ENCODE peak calls at places on chromosome 16, in ten cellular contexts. One of them, this sample, is unnamed.

GRCh38 chr16:66580605-66581209 is 1.4 kb downstream of the CMTM2 start:
- DNase-seq in esophagus squamous epithelium: no peak
- DNase-seq in A549: no peak
- DNase-seq in esophagus muscularis mucosa: peak
- DNase-seq in uterus: no peak
- DNase-seq in lower leg skin: no peak
- DNase-seq in right lobe of liver: no peak
- DNase-seq in ovary: no peak
- DNase-seq in stomach: no peak
- DNase-seq in body of pancreas: no peak
- DNase-seq in this sample: no peak

GRCh38 chr16:81148277-81148676 is 52.1 kb upstream of the GCSH start:
- DNase-seq in esophagus squamous epithelium: no peak
- DNase-seq in A549: no peak
- DNase-seq in esophagus muscularis mucosa: no peak
- DNase-seq in uterus: no peak
- DNase-seq in lower leg skin: no peak
- DNase-seq in right lobe of liver: no peak
- DNase-seq in ovary: no peak
- DNase-seq in stomach: no peak
- DNase-seq in body of pancreas: no peak
- DNase-seq in this sample: no peak

GRCh38 chr16:54362801-54363200 is 76.2 kb upstream of the IRX3 start:
- DNase-seq in esophagus squamous epithelium: no peak
- DNase-seq in A549: no peak
- DNase-seq in esophagus muscularis mucosa: no peak
- DNase-seq in uterus: no peak
- DNase-seq in lower leg skin: no peak
- DNase-seq in right lobe of liver: no peak
- DNase-seq in ovary: no peak
- DNase-seq in stomach: no peak
- DNase-seq in body of pancreas: no peak
- DNase-seq in this sample: no peak

GRCh38 chr16:57826706-57827625 is 24.7 kb upstream of the KIFC3 start:
- DNase-seq in esophagus squamous epithelium: no peak
- DNase-seq in A549: no peak
- DNase-seq in esophagus muscularis mucosa: no peak
- DNase-seq in uterus: no peak
- DNase-seq in lower leg skin: no peak
- DNase-seq in right lobe of liver: peak
- DNase-seq in ovary: no peak
- DNase-seq in stomach: no peak
- DNase-seq in body of pancreas: peak
- DNase-seq in this sample: peak

GRCh38 chr16:89033304-89033703 is 56.3 kb upstream of the CBFA2T3 start:
- DNase-seq in esophagus squamous epithelium: no peak
- DNase-seq in A549: no peak
- DNase-seq in esophagus muscularis mucosa: no peak
- DNase-seq in uterus: no peak
- DNase-seq in lower leg skin: no peak
- DNase-seq in right lobe of liver: no peak
- DNase-seq in ovary: no peak
- DNase-seq in stomach: no peak
- DNase-seq in body of pancreas: no peak
- DNase-seq in this sample: no peak

GRCh38 chr16:4316732-4317461 is 1.0 kb downstream of the GLIS2 start:
- DNase-seq in esophagus squamous epithelium: no peak
- DNase-seq in A549: peak
- DNase-seq in esophagus muscularis mucosa: no peak
- DNase-seq in uterus: no peak
- DNase-seq in lower leg skin: peak
- DNase-seq in right lobe of liver: peak
- DNase-seq in ovary: peak
- DNase-seq in stomach: peak
- DNase-seq in body of pancreas: peak
- DNase-seq in this sample: no peak

GRCh38 chr16:85164838-85165516 is 52.7 kb upstream of the CIBAR2 start:
- DNase-seq in esophagus squamous epithelium: no peak
- DNase-seq in A549: no peak
- DNase-seq in esophagus muscularis mucosa: no peak
- DNase-seq in uterus: peak
- DNase-seq in lower leg skin: peak
- DNase-seq in right lobe of liver: no peak
- DNase-seq in ovary: no peak
- DNase-seq in stomach: no peak
- DNase-seq in body of pancreas: no peak
- DNase-seq in this sample: peak

GRCh38 chr16:83458612-83459011 is 349.2 kb upstream of the HSBP1 start:
- DNase-seq in esophagus squamous epithelium: no peak
- DNase-seq in A549: no peak
- DNase-seq in esophagus muscularis mucosa: no peak
- DNase-seq in uterus: no peak
- DNase-seq in lower leg skin: no peak
- DNase-seq in right lobe of liver: no peak
- DNase-seq in ovary: no peak
- DNase-seq in stomach: no peak
- DNase-seq in body of pancreas: no peak
- DNase-seq in this sample: no peak

GRCh38 chr16:77285676-77286075 is 86.5 kb downstream of the SYCE1L start:
- DNase-seq in esophagus squamous epithelium: no peak
- DNase-seq in A549: no peak
- DNase-seq in esophagus muscularis mucosa: no peak
- DNase-seq in uterus: no peak
- DNase-seq in lower leg skin: no peak
- DNase-seq in right lobe of liver: no peak
- DNase-seq in ovary: no peak
- DNase-seq in stomach: no peak
- DNase-seq in body of pancreas: no peak
- DNase-seq in this sample: no peak
- H3K4me3 ChIP-seq in esophagus squamous epithelium: no peak
- H3K4me3 ChIP-seq in A549: no peak
- H3K4me3 ChIP-seq in esophagus muscularis mucosa: no peak
- H3K4me3 ChIP-seq in uterus: no peak
- H3K4me3 ChIP-seq in lower leg skin: no peak
- H3K4me3 ChIP-seq in right lobe of liver: no peak
- H3K4me3 ChIP-seq in ovary: no peak
- H3K4me3 ChIP-seq in stomach: no peak
- H3K4me3 ChIP-seq in body of pancreas: no peak
- H3K4me3 ChIP-seq in this sample: no peak

GRCh38 chr16:30838876-30839471 is 52.0 kb upstream of the ZNF629 start:
- DNase-seq in esophagus squamous epithelium: no peak
- DNase-seq in A549: no peak
- DNase-seq in esophagus muscularis mucosa: no peak
- DNase-seq in uterus: no peak
- DNase-seq in lower leg skin: no peak
- DNase-seq in right lobe of liver: no peak
- DNase-seq in ovary: no peak
- DNase-seq in stomach: no peak
- DNase-seq in body of pancreas: no peak
- DNase-seq in this sample: no peak

GRCh38 chr16:30837904-30838303 is 50.9 kb upstream of the ZNF629 start:
- DNase-seq in esophagus squamous epithelium: no peak
- DNase-seq in A549: no peak
- DNase-seq in esophagus muscularis mucosa: no peak
- DNase-seq in uterus: no peak
- DNase-seq in lower leg skin: no peak
- DNase-seq in right lobe of liver: no peak
- DNase-seq in ovary: no peak
- DNase-seq in stomach: no peak
- DNase-seq in body of pancreas: no peak
- DNase-seq in this sample: no peak

GRCh38 chr16:30829130-30830071 is 42.4 kb upstream of the ZNF629 start:
- DNase-seq in esophagus squamous epithelium: no peak
- DNase-seq in A549: peak
- DNase-seq in esophagus muscularis mucosa: no peak
- DNase-seq in uterus: no peak
- DNase-seq in lower leg skin: no peak
- DNase-seq in right lobe of liver: no peak
- DNase-seq in ovary: no peak
- DNase-seq in stomach: peak
- DNase-seq in body of pancreas: peak
- DNase-seq in this sample: no peak

GRCh38 chr16:30830072-30830417 is 43.0 kb upstream of the ZNF629 start:
- DNase-seq in esophagus squamous epithelium: no peak
- DNase-seq in A549: no peak
- DNase-seq in esophagus muscularis mucosa: no peak
- DNase-seq in uterus: no peak
- DNase-seq in lower leg skin: no peak
- DNase-seq in right lobe of liver: no peak
- DNase-seq in ovary: no peak
- DNase-seq in stomach: no peak
- DNase-seq in body of pancreas: no peak
- DNase-seq in this sample: no peak

DNA sequence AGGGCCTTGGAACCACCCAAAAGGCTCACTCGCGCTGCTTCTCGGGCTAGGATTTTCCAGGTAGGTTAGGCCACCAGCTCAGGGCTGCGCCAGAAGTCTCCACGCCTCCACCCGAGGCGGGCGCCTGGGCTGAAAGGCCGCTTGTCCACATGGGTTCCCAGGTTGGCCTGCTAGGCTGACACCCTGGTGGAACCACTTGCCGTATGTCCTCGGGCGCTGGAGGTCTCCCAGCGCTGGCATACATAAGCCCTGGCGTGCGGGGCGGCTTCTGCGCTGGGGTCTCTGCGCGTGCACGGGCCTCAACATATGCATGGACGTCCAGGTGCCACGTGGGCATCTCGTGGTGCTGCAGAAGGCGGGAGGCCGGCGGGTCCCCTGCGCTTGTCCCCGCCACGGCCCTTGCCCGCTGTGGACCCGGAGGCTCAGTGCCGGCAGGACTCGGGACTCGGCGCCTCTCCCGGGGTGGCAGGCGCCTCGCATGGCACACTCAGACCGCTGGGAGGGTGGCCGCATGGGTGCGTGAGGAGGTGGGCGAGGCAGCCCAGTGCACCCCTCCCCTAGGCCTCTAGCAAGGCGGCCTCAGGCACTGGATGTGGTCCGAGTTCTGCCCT is 47.2 kb upstream of the ZNF629 start:
- DNase-seq in esophagus squamous epithelium: no peak
- DNase-seq in A549: no peak
- DNase-seq in esophagus muscularis mucosa: no peak
- DNase-seq in uterus: no peak
- DNase-seq in lower leg skin: no peak
- DNase-seq in right lobe of liver: no peak
- DNase-seq in ovary: no peak
- DNase-seq in stomach: no peak
- DNase-seq in body of pancreas: no peak
- DNase-seq in this sample: no peak
- TF ChIP-seq CTCF in esophagus squamous epithelium: no peak
- TF ChIP-seq CTCF in A549: no peak
- TF ChIP-seq CTCF in esophagus muscularis mucosa: no peak
- TF ChIP-seq CTCF in uterus: no peak
- TF ChIP-seq CTCF in lower leg skin: no peak
- TF ChIP-seq CTCF in right lobe of liver: no peak
- TF ChIP-seq CTCF in ovary: no peak
- TF ChIP-seq CTCF in stomach: no peak
- TF ChIP-seq CTCF in body of pancreas: no peak
- TF ChIP-seq CTCF in this sample: no peak

DNA sequence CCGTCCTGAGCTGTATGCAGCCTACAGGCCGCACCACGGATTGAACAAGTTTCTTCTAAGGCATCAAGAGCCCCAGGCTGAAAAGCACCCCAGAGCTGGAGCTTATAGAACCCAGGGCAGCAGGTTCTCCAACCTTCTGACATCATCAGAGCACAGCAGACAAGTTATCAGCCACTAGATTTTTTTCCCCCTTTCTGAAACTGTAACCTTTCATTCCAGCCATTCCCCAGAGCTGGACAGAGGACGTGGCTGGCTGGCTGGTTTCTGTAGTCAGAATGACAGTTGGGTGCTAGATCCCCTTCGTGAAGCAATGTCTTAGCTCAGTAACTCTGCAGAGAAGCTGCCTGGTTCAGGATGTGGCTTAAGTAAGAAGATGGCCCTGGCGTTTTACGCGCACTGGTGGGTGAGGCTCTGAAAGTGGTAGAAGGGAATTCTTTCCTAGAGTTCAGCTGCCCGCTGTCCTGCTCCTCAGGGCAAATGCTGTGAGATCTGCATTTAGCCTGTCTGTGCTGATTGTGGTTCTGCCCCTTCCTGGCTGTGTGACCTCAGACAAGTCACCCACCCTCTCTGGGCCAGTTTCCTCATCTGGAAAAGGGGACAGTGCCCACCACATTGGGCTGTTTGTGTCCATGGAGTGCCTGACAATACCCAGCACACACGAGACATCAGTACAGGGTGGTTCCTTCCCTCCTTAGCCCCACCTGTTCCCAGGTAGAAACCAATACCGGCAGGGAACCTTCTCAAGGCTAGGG is 9.1 kb downstream of the DEXI start:
- DNase-seq in esophagus squamous epithelium: no peak
- DNase-seq in A549: no peak
- DNase-seq in esophagus muscularis mucosa: no peak
- DNase-seq in uterus: no peak
- DNase-seq in lower leg skin: no peak
- DNase-seq in right lobe of liver: no peak
- DNase-seq in ovary: no peak
- DNase-seq in stomach: no peak
- DNase-seq in body of pancreas: no peak
- DNase-seq in this sample: no peak
- TF ChIP-seq POLR2A in esophagus squamous epithelium: no peak
- TF ChIP-seq POLR2A in A549: no peak
- TF ChIP-seq POLR2A in esophagus muscularis mucosa: no peak
- TF ChIP-seq POLR2A in uterus: no peak
- TF ChIP-seq POLR2A in lower leg skin: no peak
- TF ChIP-seq POLR2A in right lobe of liver: no peak
- TF ChIP-seq POLR2A in ovary: no peak
- TF ChIP-seq POLR2A in stomach: no peak
- TF ChIP-seq POLR2A in body of pancreas: no peak
- TF ChIP-seq POLR2A in this sample: no peak

GRCh38 chr16:3182608-3183444 is 5.2 kb upstream of the OR1F1 start:
- DNase-seq in esophagus squamous epithelium: no peak
- DNase-seq in A549: peak
- DNase-seq in esophagus muscularis mucosa: no peak
- DNase-seq in uterus: no peak
- DNase-seq in lower leg skin: no peak
- DNase-seq in right lobe of liver: peak
- DNase-seq in ovary: no peak
- DNase-seq in stomach: peak
- DNase-seq in body of pancreas: peak
- DNase-seq in this sample: no peak
- H3K4me3 ChIP-seq in esophagus squamous epithelium: peak
- H3K4me3 ChIP-seq in A549: peak
- H3K4me3 ChIP-seq in esophagus muscularis mucosa: peak
- H3K4me3 ChIP-seq in uterus: no peak
- H3K4me3 ChIP-seq in lower leg skin: peak
- H3K4me3 ChIP-seq in right lobe of liver: peak
- H3K4me3 ChIP-seq in ovary: no peak
- H3K4me3 ChIP-seq in stomach: peak
- H3K4me3 ChIP-seq in body of pancreas: no peak
- H3K4me3 ChIP-seq in this sample: peak

This sample was measured in heart left ventricle.